ENCODE peak calls at places on chromosomes 6 and 20, in nine cellular contexts. J is HCT116, L is heart right ventricle, B is gastrocnemius medialis, A is pancreas, S is Panc1, Y is left lung, G is HepG2, V is upper lobe of right lung. W is an unnamed sample. For H3K9me3, the result is how much of the 10 kb centered on the place peaks cover.

GRCh38 chr20:58466729-58467571 is 48.2 kb downstream of the APCDD1L start:
- ATAC-seq in S (no peak), J (no peak), Y (no peak), V (no peak), A (no peak), B (no peak), G (no peak), L (no peak), W (no peak)

GRCh38 chr20:21182832-21183563 is 57.1 kb downstream of the KIZ start:
- ATAC-seq in S (peak), A (peak), J (no peak), Y (peak), G (no peak), V (no peak), B (peak), L (peak), W (no peak)

GRCh38 chr6:113994934-113995342 is 24.0 kb upstream of the HDAC2 start:
- ATAC-seq in B (peak), A (peak), J (peak), G (peak), S (peak), Y (peak), L (peak), V (peak), W (no peak)

GRCh38 chr6:111765681-111766523 is 107.3 kb downstream of the FYN start:
- ATAC-seq in Y (no peak), B (no peak), G (no peak), S (no peak), L (no peak), A (no peak), J (no peak), V (no peak), W (no peak)

GRCh38 chr6:170232186-170233002 is 58.5 kb downstream of the DLL1 start:
- ATAC-seq in S (no peak), L (no peak), V (no peak), B (no peak), G (no peak), J (no peak), Y (no peak), A (no peak), W (no peak)

GRCh38 chr6:54048782-54049181 is 62.5 kb upstream of the MLIP start:
- ATAC-seq in S (no peak), B (peak), Y (no peak), J (no peak), G (no peak), A (no peak), L (no peak), V (no peak), W (no peak)

GRCh38 chr20:17992847-17993508 is 24.2 kb downstream of the MGME1 start:
- ATAC-seq in S (no peak), G (no peak), Y (peak), V (no peak), B (peak), A (peak), L (no peak), J (no peak), W (no peak)

GRCh38 chr6:121694389-121695185 is 259.1 kb downstream of the GJA1 start:
- ATAC-seq in L (no peak), V (no peak), J (no peak), S (no peak), A (no peak), B (no peak), Y (no peak), G (no peak), W (no peak)

GRCh38 chr6:45687570-45687969 is 309.8 kb upstream of the SUPT3H start:
- ATAC-seq in A (no peak), L (no peak), G (peak), B (no peak), Y (no peak), V (no peak), S (no peak), J (no peak), W (no peak)

GRCh38 chr6:96611342-96611964 is 48.5 kb downstream of the FHL5 start:
- ATAC-seq in J (no peak), L (no peak), B (no peak), G (no peak), Y (no peak), V (no peak), A (no peak), S (no peak), W (no peak)

GRCh38 chr6:113011803-113012202 is 664.7 kb downstream of the RFPL4B start:
- ATAC-seq in L (no peak), B (no peak), S (no peak), Y (no peak), V (no peak), A (no peak), G (no peak), J (no peak), W (no peak)

GRCh38 chr6:32854376-32855178 is 585 bp downstream of the PSMB9 start:
- ATAC-seq in V (peak), S (peak), Y (peak), G (peak), J (no peak), B (peak), A (peak), L (peak), W (peak)

GRCh38 chr6:81901589-81901988 is 149.1 kb upstream of the TENT5A start:
- ATAC-seq in J (no peak), B (no peak), S (no peak), G (no peak), V (peak), L (peak), Y (peak), A (peak), W (no peak)

GRCh38 chr6:114253431-114253830 is 89.4 kb downstream of the HS3ST5 start:
- ATAC-seq in S (no peak), G (no peak), B (no peak), A (no peak), L (no peak), Y (no peak), V (no peak), J (no peak), W (no peak)

GRCh38 chr6:151413372-151414145 is 22.2 kb upstream of the ZBTB2 start:
- ATAC-seq in G (no peak), Y (no peak), V (no peak), B (no peak), J (no peak), A (no peak), L (no peak), S (no peak), W (no peak)

GRCh38 chr6:34181903-34182302 is 36.0 kb upstream of the GRM4 start:
- ATAC-seq in V (no peak), G (no peak), S (no peak), A (no peak), B (no peak), L (no peak), Y (no peak), J (no peak), W (no peak)

GRCh38 chr20:38883981-38884733 is 42.1 kb upstream of the FAM83D start:
- ATAC-seq in B (no peak), S (peak), V (no peak), Y (no peak), G (peak), A (no peak), J (no peak), L (no peak), W (no peak)

GRCh38 chr20:15742627-15743026 is 830.6 kb downstream of the KIF16B start:
- ATAC-seq in S (no peak), Y (no peak), B (no peak), G (no peak), J (no peak), A (no peak), V (no peak), L (no peak), W (no peak)

GRCh38 chr20:46004187-46004586 is 4.5 kb upstream of the MMP9 start:
- ATAC-seq in B (no peak), L (peak), V (peak), A (peak), Y (peak), J (no peak), G (no peak), S (no peak), W (no peak)

GRCh38 chr6:16222826-16223225 is 15.6 kb upstream of the GMPR start:
- ATAC-seq in S (no peak), L (no peak), B (no peak), J (no peak), V (no peak), G (no peak), A (no peak), Y (no peak), W (no peak)

GRCh38 chr6:46411798-46412197 is 79.5 kb downstream of the RCAN2 start:
- ATAC-seq in L (peak), A (no peak), V (no peak), Y (no peak), J (no peak), G (no peak), S (no peak), B (no peak), W (no peak)

GRCh38 chr6:20266851-20267608 is 54.8 kb upstream of the MBOAT1 start:
- ATAC-seq in Y (no peak), B (no peak), G (no peak), S (no peak), A (no peak), L (no peak), J (peak), V (no peak), W (no peak)

GRCh38 chr6:23272536-23272935 is 703.2 kb downstream of the HDGFL1 start:
- ATAC-seq in G (no peak), J (no peak), Y (no peak), A (no peak), S (no peak), L (no peak), V (no peak), B (no peak), W (no peak)

GRCh38 chr6:151682922-151683321 is 124.6 kb upstream of the ESR1 start:
- ATAC-seq in G (peak), V (no peak), A (no peak), B (no peak), S (no peak), J (no peak), L (no peak), Y (no peak), W (no peak)

DNA sequence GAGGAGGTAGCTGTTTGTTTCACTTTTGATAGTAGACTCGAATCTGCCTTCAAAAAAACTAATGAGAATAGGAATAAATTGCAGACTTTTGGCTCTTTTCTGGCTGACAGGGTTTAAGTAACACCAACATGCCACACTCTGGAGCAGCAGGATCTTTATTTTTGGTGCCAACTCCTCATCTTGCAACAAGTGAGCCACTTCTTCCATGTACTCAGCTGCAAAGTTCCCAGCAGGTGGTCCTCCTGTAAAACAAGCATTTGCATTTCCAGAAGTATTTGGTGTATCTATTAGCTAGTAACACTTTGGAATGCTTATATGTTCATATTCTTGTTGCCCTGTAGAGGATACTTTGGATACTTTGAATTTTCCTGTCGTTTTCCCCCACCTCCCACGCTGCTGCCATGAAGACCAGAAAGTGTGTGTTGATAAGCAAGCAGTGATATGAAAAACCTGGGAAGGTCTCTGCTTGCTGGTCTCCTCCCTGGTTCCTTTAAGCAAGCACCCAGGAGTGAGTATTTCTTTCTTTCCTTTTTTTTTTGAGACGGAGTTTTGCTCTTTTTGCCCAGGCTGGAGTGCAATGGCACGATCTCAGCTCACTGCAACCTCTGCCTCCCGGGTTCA is 1.0 kb downstream of the ARMH2 start:
- ATAC-seq in A (peak), J (no peak), B (no peak), Y (no peak), V (no peak), S (no peak), L (no peak), G (no peak), W (no peak)
- TF ChIP-seq CTCF in A (no peak), J (no peak), B (no peak), Y (no peak), V (no peak), S (no peak), L (no peak), G (no peak), W (no peak)

GRCh38 chr6:14440215-14440890 is 322.8 kb downstream of the CD83 start:
- ATAC-seq in J (no peak), G (no peak), A (no peak), B (no peak), S (no peak), V (no peak), L (no peak), Y (no peak), W (no peak)
- H3K9me3 ChIP-seq in J (under half), G (under half), A (under half), B (under half), S (under half), V (under half), L (under half), Y (under half), W (under half)

GRCh38 chr6:137707590-137708360 is 159.3 kb upstream of the TNFAIP3 start:
- ATAC-seq in G (peak), B (peak), Y (peak), A (peak), V (peak), S (peak), L (peak), J (peak), W (peak)

GRCh38 chr6:137706065-137706422 is 161.0 kb upstream of the TNFAIP3 start:
- ATAC-seq in B (no peak), A (no peak), Y (no peak), S (no peak), G (no peak), V (no peak), J (no peak), L (no peak), W (no peak)

GRCh38 chr6:137707038-137707589 is 159.9 kb upstream of the TNFAIP3 start:
- ATAC-seq in V (no peak), A (no peak), B (no peak), G (no peak), S (no peak), L (no peak), J (no peak), Y (no peak), W (no peak)

GRCh38 chr6:137704802-137705165 is 162.3 kb upstream of the TNFAIP3 start:
- ATAC-seq in A (peak), V (no peak), G (no peak), J (no peak), B (no peak), L (no peak), S (no peak), Y (no peak), W (no peak)

GRCh38 chr6:137705166-137706064 is 161.6 kb upstream of the TNFAIP3 start:
- ATAC-seq in V (peak), L (peak), G (peak), A (peak), Y (peak), S (peak), J (peak), B (no peak), W (no peak)
- TF ChIP-seq CTCF in V (peak), L (peak), G (peak), A (peak), Y (peak), S (peak), J (peak), B (peak), W (peak)

GRCh38 chr20:29743101-29743931 is 1514.1 kb upstream of the DEFB115 start:
- ATAC-seq in A (no peak), S (no peak), L (no peak), J (no peak), G (no peak), V (peak), B (no peak), Y (no peak), W (no peak)
- H3K9me3 ChIP-seq in A (under half), S (under half), L (under half), J (under half), G (half or more), V (under half), B (under half), Y (under half), W (under half)

GRCh38 chr6:143586557-143586956 is 75.0 kb upstream of the FUCA2 start:
- ATAC-seq in G (no peak), B (no peak), V (no peak), L (no peak), S (no peak), Y (no peak), A (no peak), J (no peak), W (no peak)
- TF ChIP-seq CTCF in G (no peak), B (no peak), V (no peak), L (no peak), S (no peak), Y (no peak), A (no peak), J (no peak), W (no peak)

GRCh38 chr6:127343753-127344659 is 597 bp upstream of the ECHDC1 start:
- ATAC-seq in B (peak), L (peak), V (peak), A (peak), J (no peak), S (peak), G (peak), Y (peak), W (no peak)

GRCh38 chr6:127347188-127347587 is 3.8 kb upstream of the ECHDC1 start:
- ATAC-seq in A (no peak), L (no peak), G (no peak), Y (peak), J (no peak), V (no peak), S (no peak), B (no peak), W (peak)

GRCh38 chr6:127346512-127346911 is 3.1 kb upstream of the ECHDC1 start:
- ATAC-seq in B (no peak), J (no peak), Y (no peak), A (no peak), L (no peak), G (no peak), V (no peak), S (no peak), W (no peak)

GRCh38 chr6:127342946-127343752 is at the start of gene ECHDC1:
- ATAC-seq in V (peak), Y (peak), J (peak), G (peak), A (peak), S (peak), L (peak), B (peak), W (peak)

DNA sequence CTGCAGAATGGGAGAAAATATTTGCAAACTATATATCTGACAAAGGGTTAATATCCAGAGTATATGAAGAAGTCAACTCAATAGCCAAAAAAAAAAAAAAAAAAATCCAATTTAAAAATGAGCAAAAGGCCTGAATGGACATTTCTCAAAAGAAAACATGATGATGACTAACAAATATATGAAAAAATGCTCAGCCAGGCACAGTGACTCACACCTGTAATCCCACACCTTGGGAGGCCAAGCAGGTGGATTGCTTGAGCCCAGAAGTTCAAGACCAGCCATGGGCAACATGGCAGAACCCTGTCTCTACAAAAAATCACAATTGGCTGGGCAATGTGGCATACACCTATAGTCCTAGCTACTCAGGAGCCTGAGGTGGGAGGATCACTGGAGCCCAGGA is 2.1 kb upstream of the ECHDC1 start:
- ATAC-seq in L (no peak), J (no peak), A (no peak), B (no peak), G (no peak), V (no peak), S (no peak), Y (no peak), W (no peak)
- H3K9me3 ChIP-seq in L (under half), J (under half), A (under half), B (under half), G (under half), V (under half), S (under half), Y (under half), W (under half)

GRCh38 chr6:144090384-144090783 is 5.0 kb downstream of the SF3B5 start:
- ATAC-seq in V (no peak), B (no peak), J (no peak), A (no peak), G (no peak), L (no peak), S (no peak), Y (no peak), W (no peak)
- TF ChIP-seq CTCF in V (no peak), B (no peak), J (no peak), A (no peak), G (no peak), L (no peak), S (no peak), Y (no peak), W (no peak)